ENCODE peak calls at places on chromosomes 2 and 18, in eight cellular contexts. B is astrocyte of the cerebellum, D is PC-9, J is GM23248, I is transverse colon, X is neural progenitor cell, H is HAP-1, A is prostate gland. O is an unnamed sample.

GRCh38 chr2:44649426-44649825 is 287.7 kb downstream of the CAMKMT start:
- DNase-seq in B (no peak), A (no peak), X (no peak), I (no peak), H (no peak), D (no peak), J (peak; percentile 47), O (no peak)

GRCh38 chr18:79964330-79965118 is at the start of gene HSBP1L1:
- DNase-seq in I (peak; percentile 84), X (peak; percentile 94), J (peak; percentile 81), H (peak; percentile 89), D (peak; percentile 67), B (no peak), A (peak; percentile 56), O (no peak)

GRCh38 chr2:204860249-204860648 is 315.0 kb downstream of the PARD3B start:
- DNase-seq in J (peak; percentile 53), D (no peak), A (no peak), B (no peak), I (no peak), H (no peak), X (no peak), O (no peak)

GRCh38 chr18:35827275-35827929 is 145.1 kb upstream of the RMP24 start:
- DNase-seq in B (no peak), H (peak; percentile 80), J (no peak), A (no peak), X (no peak), I (no peak), D (no peak), O (no peak)

GRCh38 chr2:218448934-218449333 is 30.0 kb downstream of the VIL1 start:
- DNase-seq in A (no peak), X (no peak), D (peak; percentile 77), J (peak; percentile 34), B (no peak), I (peak; percentile 26), H (no peak), O (peak; percentile 53)

GRCh38 chr2:143937563-143938346 is 582.2 kb downstream of the ZEB2 start:
- DNase-seq in H (peak; percentile 24), I (no peak), B (no peak), X (no peak), D (no peak), A (no peak), J (peak; percentile 44), O (no peak)

GRCh38 chr2:24827321-24828261 is 34.4 kb downstream of the CENPO start:
- DNase-seq in J (peak; percentile 90), I (peak; percentile 84), A (peak; percentile 79), D (peak; percentile 49), H (peak; percentile 85), B (peak; percentile 87), X (peak; percentile 87), O (peak; percentile 98)

GRCh38 chr2:106863387-106863786 is 22.6 kb downstream of the ST6GAL2 start:
- DNase-seq in H (no peak), J (peak; percentile 4), B (no peak), X (peak; percentile 20), A (no peak), D (no peak), I (no peak), O (peak; percentile 14)

GRCh38 chr18:74511823-74512222 is 15.7 kb downstream of the CNDP2 start:
- DNase-seq in H (no peak), J (no peak), B (no peak), X (no peak), D (no peak), A (no peak), I (no peak), O (no peak)

GRCh38 chr2:162888641-162889040 is 50.1 kb upstream of the KCNH7 start:
- DNase-seq in J (peak; percentile 18), B (no peak), A (no peak), D (no peak), I (no peak), H (no peak), X (no peak), O (no peak)

GRCh38 chr2:70069049-70069448 is 18.2 kb upstream of the PCBP1 start:
- DNase-seq in I (peak; percentile 70), D (peak; percentile 38), A (no peak), H (no peak), J (peak; percentile 74), B (no peak), X (no peak), O (no peak)

GRCh38 chr2:145158051-145158586 is 638.2 kb upstream of the ZEB2 start:
- DNase-seq in H (no peak), D (no peak), B (peak; percentile 72), X (no peak), I (peak; percentile 24), J (peak; percentile 84), A (peak; percentile 6), O (peak; percentile 69)

GRCh38 chr2:69221960-69222751 is 164.9 kb downstream of the GFPT1 start:
- DNase-seq in X (no peak), A (no peak), D (no peak), I (no peak), J (peak; percentile 80), H (no peak), B (no peak), O (no peak)

GRCh38 chr2:113160962-113161361 is 12.8 kb upstream of the PSD4 start:
- DNase-seq in B (no peak), D (no peak), H (no peak), X (no peak), A (no peak), J (no peak), I (no peak), O (no peak)

GRCh38 chr2:46703588-46703987 is 212.0 kb downstream of the MCFD2 start:
- DNase-seq in I (no peak), J (peak; percentile 23), B (no peak), D (no peak), H (no peak), A (no peak), X (no peak), O (no peak)
- H3K4me3 ChIP-seq in I (no peak overlapping the region), J (peak overlapping the region; percentile 93), B (no peak overlapping the region), D (no peak overlapping the region), H (no peak overlapping the region), A (no peak overlapping the region), X (no peak overlapping the region), O (no peak overlapping the region)

GRCh38 chr2:46181789-46182530 is 115.2 kb upstream of the EPAS1 start:
- DNase-seq in D (no peak), B (no peak), I (no peak), X (no peak), J (no peak), A (no peak), H (no peak), O (no peak)

GRCh38 chr2:46188041-46188715 is 109.0 kb upstream of the EPAS1 start:
- DNase-seq in J (no peak), H (no peak), X (no peak), B (no peak), A (no peak), I (no peak), D (no peak), O (no peak)

GRCh38 chr2:46184794-46185583 is 112.2 kb upstream of the EPAS1 start:
- DNase-seq in I (no peak), D (no peak), H (no peak), J (no peak), X (no peak), A (no peak), B (no peak), O (no peak)

GRCh38 chr2:46183426-46183825 is 113.8 kb upstream of the EPAS1 start:
- DNase-seq in H (peak; percentile 32), D (no peak), A (no peak), I (no peak), X (peak; percentile 44), B (no peak), J (no peak), O (no peak)

DNA sequence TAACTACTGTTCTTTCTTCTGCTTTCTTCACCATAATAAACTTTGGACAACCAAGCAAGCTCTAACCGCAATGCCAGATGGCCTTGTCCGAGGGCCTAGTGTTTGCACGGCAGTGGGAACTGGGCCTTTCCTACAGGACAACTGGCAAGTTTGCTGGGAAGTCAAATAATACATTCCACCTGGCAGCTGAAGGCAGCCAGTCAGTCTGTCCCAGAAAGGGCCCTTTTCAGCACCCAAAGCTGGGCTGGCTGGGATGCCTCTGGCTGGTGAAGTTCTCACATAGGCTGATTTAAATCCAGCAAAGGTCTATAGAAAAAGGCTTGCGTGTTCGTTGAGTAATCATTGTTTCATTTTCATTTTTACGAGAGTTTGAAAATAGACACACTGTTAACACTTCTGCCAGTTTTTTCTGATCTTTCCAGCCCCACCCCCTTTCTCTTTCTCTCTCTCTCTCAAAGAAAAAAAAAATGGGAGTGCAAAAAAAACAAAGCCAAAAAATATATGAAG is 110.0 kb upstream of the EPAS1 start:
- DNase-seq in A (peak; percentile 45), B (peak; percentile 37), D (no peak), X (no peak), H (peak; percentile 69), J (peak; percentile 88), I (peak; percentile 38), O (no peak)
- H3K4me3 ChIP-seq in A (no peak overlapping the region), B (no peak overlapping the region), D (no peak overlapping the region), X (no peak overlapping the region), H (no peak overlapping the region), J (peak overlapping the region; percentile 56), I (peak overlapping the region; percentile 8), O (no peak overlapping the region)

GRCh38 chr2:238106698-238107524 is 6.8 kb downstream of the ESPNL start:
- DNase-seq in J (no peak), I (peak; percentile 39), H (peak; percentile 62), D (peak; percentile 48), B (no peak), A (no peak), X (peak; percentile 67), O (peak; percentile 80)
- H3K4me3 ChIP-seq in J (no peak overlapping the region), I (peak overlapping the region; percentile 18), H (no peak overlapping the region), D (peak overlapping the region; percentile 45), B (no peak overlapping the region), A (no peak overlapping the region), X (no peak overlapping the region), O (no peak overlapping the region)

GRCh38 chr2:85827879-85828569 is 60.8 kb downstream of the ST3GAL5 start:
- DNase-seq in B (no peak), J (no peak), D (no peak), I (no peak), H (no peak), A (no peak), X (no peak), O (no peak)
- H3K4me3 ChIP-seq in B (no peak overlapping the region), J (peak overlapping the region; percentile 60), D (no peak overlapping the region), I (no peak overlapping the region), H (no peak overlapping the region), A (no peak overlapping the region), X (no peak overlapping the region), O (no peak overlapping the region)

O was measured in SJCRH30.